ENCODE peak calls at places on chromosomes 6 and 20, in five cellular contexts. One of them, this sample, is unnamed.

GRCh38 chr6:36907781-36908180 is 22.0 kb downstream of the C6orf89 start:
- DNase-seq in fibroblast of lung: peak; percentile 71
- DNase-seq in coronary artery: no peak
- DNase-seq in Caco-2: no peak
- DNase-seq in cardiac fibroblast: peak; percentile 68
- DNase-seq in this sample: no peak

GRCh38 chr6:137089305-137089704 is 44.5 kb upstream of the IL20RA start:
- DNase-seq in coronary artery: no peak
- DNase-seq in Caco-2: no peak
- DNase-seq in cardiac fibroblast: no peak
- DNase-seq in fibroblast of lung: no peak
- DNase-seq in this sample: no peak

GRCh38 chr6:24667378-24667803 is 514 bp downstream of the ACOT13 start:
- DNase-seq in cardiac fibroblast: peak; percentile 30
- DNase-seq in coronary artery: no peak
- DNase-seq in fibroblast of lung: no peak
- DNase-seq in Caco-2: peak; percentile 65
- DNase-seq in this sample: no peak

GRCh38 chr6:128174724-128175123 is 273.9 kb upstream of the THEMIS start:
- DNase-seq in fibroblast of lung: no peak
- DNase-seq in cardiac fibroblast: no peak
- DNase-seq in Caco-2: no peak
- DNase-seq in coronary artery: no peak
- DNase-seq in this sample: no peak

GRCh38 chr6:37134622-37135191 is 35.2 kb upstream of the PIM1 start:
- DNase-seq in Caco-2: no peak
- DNase-seq in cardiac fibroblast: peak; percentile 98
- DNase-seq in fibroblast of lung: peak; percentile 94
- DNase-seq in coronary artery: no peak
- DNase-seq in this sample: peak; percentile 94

GRCh38 chr6:45985026-45985425 is 30.6 kb downstream of the CLIC5 start:
- DNase-seq in fibroblast of lung: no peak
- DNase-seq in Caco-2: no peak
- DNase-seq in cardiac fibroblast: no peak
- DNase-seq in coronary artery: no peak
- DNase-seq in this sample: no peak

GRCh38 chr6:168156742-168157265 is 77.8 kb upstream of the FRMD1 start:
- DNase-seq in fibroblast of lung: no peak
- DNase-seq in coronary artery: no peak
- DNase-seq in Caco-2: no peak
- DNase-seq in cardiac fibroblast: no peak
- DNase-seq in this sample: no peak

GRCh38 chr6:165574770-165575549 is 88.1 kb downstream of the PDE10A start:
- DNase-seq in coronary artery: no peak
- DNase-seq in fibroblast of lung: no peak
- DNase-seq in Caco-2: no peak
- DNase-seq in cardiac fibroblast: peak; percentile 78
- DNase-seq in this sample: no peak

GRCh38 chr20:61823242-61823641 is 242.4 kb downstream of the TAF4 start:
- DNase-seq in Caco-2: no peak
- DNase-seq in cardiac fibroblast: no peak
- DNase-seq in coronary artery: no peak
- DNase-seq in fibroblast of lung: no peak
- DNase-seq in this sample: no peak

GRCh38 chr6:30542404-30542725 is 13.9 kb downstream of the GNL1 start:
- DNase-seq in cardiac fibroblast: no peak
- DNase-seq in fibroblast of lung: no peak
- DNase-seq in Caco-2: no peak
- DNase-seq in coronary artery: no peak
- DNase-seq in this sample: no peak

GRCh38 chr6:71908162-71908765 is 21.9 kb downstream of the RIMS1 start:
- DNase-seq in fibroblast of lung: no peak
- DNase-seq in coronary artery: no peak
- DNase-seq in cardiac fibroblast: no peak
- DNase-seq in Caco-2: no peak
- DNase-seq in this sample: no peak

GRCh38 chr6:148971027-148971927 is 224.4 kb downstream of the UST start:
- DNase-seq in fibroblast of lung: no peak
- DNase-seq in Caco-2: no peak
- DNase-seq in cardiac fibroblast: peak; percentile 30
- DNase-seq in coronary artery: no peak
- DNase-seq in this sample: no peak

GRCh38 chr6:25138024-25138696 is 141.0 kb upstream of the CARMIL1 start:
- DNase-seq in fibroblast of lung: peak; percentile 85
- DNase-seq in coronary artery: peak; percentile 78
- DNase-seq in cardiac fibroblast: peak; percentile 86
- DNase-seq in Caco-2: no peak
- DNase-seq in this sample: no peak

GRCh38 chr6:128230267-128230989 is 290.0 kb downstream of the PTPRK start:
- DNase-seq in cardiac fibroblast: no peak
- DNase-seq in coronary artery: no peak
- DNase-seq in fibroblast of lung: no peak
- DNase-seq in Caco-2: no peak
- DNase-seq in this sample: no peak

GRCh38 chr6:5167501-5167900 is 82.4 kb downstream of the PPP1R3G start:
- DNase-seq in fibroblast of lung: peak; percentile 63
- DNase-seq in coronary artery: no peak
- DNase-seq in Caco-2: no peak
- DNase-seq in cardiac fibroblast: peak; percentile 42
- DNase-seq in this sample: no peak

GRCh38 chr6:16602035-16602434 is 159.2 kb downstream of the ATXN1 start:
- DNase-seq in coronary artery: no peak
- DNase-seq in Caco-2: no peak
- DNase-seq in cardiac fibroblast: no peak
- DNase-seq in fibroblast of lung: no peak
- DNase-seq in this sample: no peak

GRCh38 chr6:145681965-145682364 is 53.4 kb downstream of the EPM2A start:
- DNase-seq in fibroblast of lung: no peak
- DNase-seq in Caco-2: no peak
- DNase-seq in cardiac fibroblast: no peak
- DNase-seq in coronary artery: no peak
- DNase-seq in this sample: no peak

GRCh38 chr20:16385462-16385861 is 187.8 kb downstream of the KIF16B start:
- DNase-seq in Caco-2: no peak
- DNase-seq in coronary artery: no peak
- DNase-seq in cardiac fibroblast: no peak
- DNase-seq in fibroblast of lung: no peak
- DNase-seq in this sample: no peak

GRCh38 chr6:104623052-104623690 is 236.5 kb downstream of the HACE1 start:
- DNase-seq in cardiac fibroblast: no peak
- DNase-seq in coronary artery: no peak
- DNase-seq in fibroblast of lung: no peak
- DNase-seq in Caco-2: no peak
- DNase-seq in this sample: no peak

GRCh38 chr6:159692303-159693127 is 526 bp downstream of the SOD2 start:
- DNase-seq in coronary artery: peak; percentile 82
- DNase-seq in fibroblast of lung: peak; percentile 47
- DNase-seq in Caco-2: peak; percentile 49
- DNase-seq in cardiac fibroblast: peak; percentile 49
- DNase-seq in this sample: no peak

GRCh38 chr20:63484651-63485403 is 12.4 kb upstream of the KCNQ2 start:
- DNase-seq in Caco-2: no peak
- DNase-seq in fibroblast of lung: no peak
- DNase-seq in cardiac fibroblast: no peak
- DNase-seq in coronary artery: no peak
- DNase-seq in this sample: no peak

GRCh38 chr6:2168480-2168879 is 76.9 kb downstream of the GMDS start:
- DNase-seq in Caco-2: no peak
- DNase-seq in fibroblast of lung: peak; percentile 35
- DNase-seq in cardiac fibroblast: peak; percentile 49
- DNase-seq in coronary artery: no peak
- DNase-seq in this sample: no peak

GRCh38 chr6:51514396-51515051 is 572.9 kb downstream of the PKHD1 start:
- DNase-seq in coronary artery: no peak
- DNase-seq in fibroblast of lung: no peak
- DNase-seq in Caco-2: no peak
- DNase-seq in cardiac fibroblast: no peak
- DNase-seq in this sample: no peak

GRCh38 chr6:26240981-26241770 is 123.8 kb upstream of the BTN3A2 start:
- DNase-seq in coronary artery: no peak
- DNase-seq in Caco-2: no peak
- DNase-seq in cardiac fibroblast: peak; percentile 87
- DNase-seq in fibroblast of lung: peak; percentile 85
- DNase-seq in this sample: no peak

GRCh38 chr6:3343089-3343901 is 84.5 kb downstream of the PSMG4 start:
- DNase-seq in Caco-2: no peak
- DNase-seq in cardiac fibroblast: no peak
- DNase-seq in fibroblast of lung: no peak
- DNase-seq in coronary artery: no peak
- DNase-seq in this sample: no peak

GRCh38 chr6:137759624-137760023 is 107.4 kb upstream of the TNFAIP3 start:
- DNase-seq in coronary artery: no peak
- DNase-seq in fibroblast of lung: no peak
- DNase-seq in Caco-2: no peak
- DNase-seq in cardiac fibroblast: no peak
- DNase-seq in this sample: no peak

GRCh38 chr20:6269163-6269873 is 146.5 kb upstream of the FERMT1 start:
- DNase-seq in Caco-2: no peak
- DNase-seq in fibroblast of lung: no peak
- DNase-seq in coronary artery: no peak
- DNase-seq in cardiac fibroblast: no peak
- DNase-seq in this sample: no peak

GRCh38 chr6:167962717-167963116 is 34.8 kb upstream of the KIF25 start:
- DNase-seq in cardiac fibroblast: no peak
- DNase-seq in Caco-2: no peak
- DNase-seq in fibroblast of lung: no peak
- DNase-seq in coronary artery: no peak
- DNase-seq in this sample: no peak

GRCh38 chr6:139577991-139578604 is 203.7 kb upstream of the CITED2 start:
- DNase-seq in coronary artery: no peak
- DNase-seq in fibroblast of lung: peak; percentile 92
- DNase-seq in Caco-2: no peak
- DNase-seq in cardiac fibroblast: peak; percentile 92
- DNase-seq in this sample: peak; percentile 77

GRCh38 chr6:40996591-40997247 is 42.3 kb downstream of the UNC5CL start:
- DNase-seq in coronary artery: no peak
- DNase-seq in cardiac fibroblast: peak; percentile 2
- DNase-seq in fibroblast of lung: peak; percentile 12
- DNase-seq in Caco-2: peak; percentile 49
- DNase-seq in this sample: no peak

GRCh38 chr6:118574051-118574865 is 26.2 kb downstream of the PLN start:
- DNase-seq in coronary artery: no peak
- DNase-seq in cardiac fibroblast: peak; percentile 31
- DNase-seq in fibroblast of lung: peak; percentile 68
- DNase-seq in Caco-2: no peak
- DNase-seq in this sample: no peak
- H3K4me3 ChIP-seq in coronary artery: no peak overlapping the region
- H3K4me3 ChIP-seq in cardiac fibroblast: no peak overlapping the region
- H3K4me3 ChIP-seq in fibroblast of lung: no peak overlapping the region
- H3K4me3 ChIP-seq in Caco-2: no peak overlapping the region
- H3K4me3 ChIP-seq in this sample: no peak overlapping the region

DNA sequence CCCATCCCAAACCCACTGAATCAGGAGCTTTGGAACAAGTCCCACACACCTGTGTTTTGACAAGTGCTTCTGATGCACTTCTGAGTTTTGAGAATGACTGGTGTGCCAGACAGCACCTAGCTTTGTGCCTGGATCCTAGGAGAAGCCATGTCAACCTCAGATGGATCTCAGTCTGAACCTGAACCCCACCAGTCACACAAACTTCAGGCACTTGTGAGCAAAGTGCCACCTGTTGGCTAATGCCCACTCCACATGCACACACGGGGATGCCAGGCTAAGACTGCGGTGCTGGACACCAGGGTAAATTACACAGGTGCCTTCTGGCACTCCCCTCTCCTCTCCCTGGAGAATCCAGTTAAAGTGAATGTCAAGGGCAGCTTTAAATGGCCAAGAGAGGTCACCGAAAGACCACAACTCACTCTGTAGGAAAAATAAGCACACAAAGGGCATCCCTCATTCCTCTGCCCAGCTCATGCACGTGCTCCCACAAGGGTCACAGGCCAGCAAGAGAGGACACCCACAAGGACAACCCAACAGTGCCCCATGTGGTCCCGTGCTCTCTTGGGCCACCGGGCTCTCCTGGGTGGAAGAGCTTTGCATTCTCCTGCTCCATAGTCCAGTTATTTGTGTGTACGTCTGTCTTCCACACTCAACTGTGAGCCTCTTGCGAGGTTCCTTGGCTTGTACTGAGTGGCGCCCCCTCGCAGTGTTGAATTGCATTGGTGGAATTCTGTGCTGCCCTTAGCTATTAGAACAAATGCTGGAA is 45.6 kb downstream of the TAF8 start:
- DNase-seq in coronary artery: no peak
- DNase-seq in fibroblast of lung: no peak
- DNase-seq in Caco-2: no peak
- DNase-seq in cardiac fibroblast: no peak
- DNase-seq in this sample: no peak
- TF ChIP-seq CTCF in coronary artery: no peak
- TF ChIP-seq CTCF in fibroblast of lung: no peak
- TF ChIP-seq CTCF in Caco-2: peak; percentile 31
- TF ChIP-seq CTCF in cardiac fibroblast: peak; percentile 11
- TF ChIP-seq CTCF in this sample: no peak

GRCh38 chr20:17541596-17541995 is 10.4 kb upstream of the BFSP1 start:
- DNase-seq in Caco-2: no peak
- DNase-seq in coronary artery: no peak
- DNase-seq in cardiac fibroblast: no peak
- DNase-seq in fibroblast of lung: no peak
- DNase-seq in this sample: no peak

GRCh38 chr20:17541996-17542395 is 10.8 kb upstream of the BFSP1 start:
- DNase-seq in coronary artery: no peak
- DNase-seq in fibroblast of lung: peak; percentile 61
- DNase-seq in Caco-2: no peak
- DNase-seq in cardiac fibroblast: peak; percentile 81
- DNase-seq in this sample: no peak

GRCh38 chr20:17542481-17542880 is 11.3 kb upstream of the BFSP1 start:
- DNase-seq in coronary artery: no peak
- DNase-seq in fibroblast of lung: peak; percentile 11
- DNase-seq in cardiac fibroblast: no peak
- DNase-seq in Caco-2: no peak
- DNase-seq in this sample: no peak

GRCh38 chr20:17543531-17543961 is 12.4 kb upstream of the BFSP1 start:
- DNase-seq in coronary artery: no peak
- DNase-seq in Caco-2: no peak
- DNase-seq in fibroblast of lung: peak; percentile 97
- DNase-seq in cardiac fibroblast: peak; percentile 80
- DNase-seq in this sample: no peak

DNA sequence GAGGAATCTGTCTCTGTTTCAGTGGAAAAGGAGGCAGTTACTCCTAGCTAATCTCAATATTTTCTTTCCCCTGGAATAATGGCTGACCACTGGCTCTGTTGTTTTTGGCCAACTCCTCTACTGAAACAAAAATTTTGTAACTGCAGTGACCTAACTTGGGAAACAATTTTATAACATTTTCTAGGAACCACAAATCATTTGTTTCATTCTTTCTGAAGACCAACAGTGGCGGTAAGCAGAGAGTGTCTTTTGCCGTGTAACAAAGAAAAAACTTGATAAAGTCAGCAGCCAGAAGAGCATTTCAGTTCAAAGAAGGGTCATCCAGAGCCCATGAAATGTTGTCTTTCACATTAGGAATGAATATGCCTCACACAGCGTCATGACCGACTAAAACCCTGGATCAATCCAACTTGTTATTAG is 11.8 kb upstream of the BFSP1 start:
- DNase-seq in coronary artery: no peak
- DNase-seq in cardiac fibroblast: peak; percentile 90
- DNase-seq in fibroblast of lung: peak; percentile 90
- DNase-seq in Caco-2: no peak
- DNase-seq in this sample: peak; percentile 81
- H3K4me3 ChIP-seq in coronary artery: peak overlapping the region; percentile 42
- H3K4me3 ChIP-seq in cardiac fibroblast: peak overlapping the region; percentile 29
- H3K4me3 ChIP-seq in fibroblast of lung: peak overlapping the region; percentile 14
- H3K4me3 ChIP-seq in Caco-2: no peak overlapping the region
- H3K4me3 ChIP-seq in this sample: no peak overlapping the region

GRCh38 chr20:34705383-34706021 is 1.4 kb downstream of the TP53INP2 start:
- DNase-seq in coronary artery: no peak
- DNase-seq in cardiac fibroblast: peak; percentile 52
- DNase-seq in Caco-2: peak; percentile 80
- DNase-seq in fibroblast of lung: peak; percentile 21
- DNase-seq in this sample: no peak
- TF ChIP-seq CTCF in coronary artery: no peak
- TF ChIP-seq CTCF in cardiac fibroblast: peak; percentile 8
- TF ChIP-seq CTCF in Caco-2: peak; percentile 28
- TF ChIP-seq CTCF in fibroblast of lung: peak; percentile 7
- TF ChIP-seq CTCF in this sample: peak; percentile 9